ENCODE peak calls at places on chromosomes 2 and 18, in seven cellular contexts. S is effector memory CD4-positive, alpha-beta T cell; B is GM23248; L is upper lobe of right lung; K is tibial nerve; P is upper lobe of left lung; A is tibial artery. W is an unnamed sample.

GRCh38 chr18:58694720-58695468 is 23.6 kb downstream of the MALT1 start:
- DNase-seq in S (no peak), B (no peak), L (no peak), K (no peak), P (no peak), A (no peak), W (no peak)

GRCh38 chr2:173571021-173571821 is 216.5 kb downstream of the CDCA7 start:
- DNase-seq in S (no peak), B (peak; percentile 50), L (no peak), K (no peak), P (no peak), A (no peak), W (no peak)

GRCh38 chr18:8654482-8655451 is 45.5 kb downstream of the RAB12 start:
- DNase-seq in S (no peak), B (peak; percentile 50), L (no peak), K (no peak), P (no peak), A (no peak), W (no peak)

GRCh38 chr18:65753520-65753919 is 2.7 kb downstream of the CDH7 start:
- DNase-seq in S (no peak), B (no peak), L (no peak), K (no peak), P (no peak), A (no peak), W (no peak)

GRCh38 chr2:109295070-109295780 is 166.2 kb downstream of the SH3RF3 start:
- DNase-seq in S (no peak), B (no peak), L (no peak), K (no peak), P (no peak), A (no peak), W (no peak)

GRCh38 chr18:26468931-26469340 is 79.4 kb downstream of the KCTD1 start:
- DNase-seq in S (no peak), B (no peak), L (no peak), K (no peak), P (no peak), A (no peak), W (no peak)

GRCh38 chr2:176079285-176079830 is 4.4 kb downstream of the EVX2 start:
- DNase-seq in S (no peak), B (no peak), L (no peak), K (no peak), P (peak; percentile 39), A (no peak), W (no peak)

GRCh38 chr2:212923393-212923792 is 228.0 kb downstream of the IKZF2 start:
- DNase-seq in S (no peak), B (no peak), L (no peak), K (no peak), P (no peak), A (no peak), W (no peak)

GRCh38 chr2:60602828-60603532 is 49.5 kb upstream of the BCL11A start:
- DNase-seq in S (no peak), B (no peak), L (no peak), K (no peak), P (no peak), A (no peak), W (no peak)

GRCh38 chr2:71796174-71796592 is 342.8 kb downstream of the DYSF start:
- DNase-seq in S (no peak), B (peak; percentile 83), L (no peak), K (no peak), P (peak; percentile 38), A (peak; percentile 60), W (no peak)

GRCh38 chr18:6785001-6785400 is 55.5 kb downstream of the ARHGAP28 start:
- DNase-seq in S (no peak), B (no peak), L (no peak), K (no peak), P (no peak), A (no peak), W (no peak)

GRCh38 chr2:60958800-60959199 is 58.7 kb upstream of the PEX13 start:
- DNase-seq in S (no peak), B (peak; percentile 68), L (no peak), K (no peak), P (no peak), A (no peak), W (no peak)

GRCh38 chr2:195313976-195314375 is 343.1 kb upstream of the SLC39A10 start:
- DNase-seq in S (no peak), B (no peak), L (no peak), K (no peak), P (no peak), A (no peak), W (no peak)

GRCh38 chr2:196112408-196113039 is 43.9 kb upstream of the DNAH7 start:
- DNase-seq in S (no peak), B (peak; percentile 90), L (no peak), K (no peak), P (no peak), A (no peak), W (no peak)

GRCh38 chr2:183070942-183071844 is 7.4 kb upstream of the DUSP19 start:
- DNase-seq in S (no peak), B (peak; percentile 48), L (peak; percentile 70), K (no peak), P (peak; percentile 64), A (peak; percentile 71), W (peak; percentile 31)

GRCh38 chr2:12728221-12728777 is 11.6 kb downstream of the TRIB2 start:
- DNase-seq in S (peak; percentile 51), B (no peak), L (no peak), K (no peak), P (no peak), A (no peak), W (no peak)

GRCh38 chr18:54805571-54806334 is 22.5 kb upstream of the RAB27B start:
- DNase-seq in S (no peak), B (peak; percentile 81), L (no peak), K (no peak), P (no peak), A (no peak), W (no peak)

GRCh38 chr18:68714356-68714706 is 577 bp downstream of the TMX3 start:
- DNase-seq in S (no peak), B (no peak), L (no peak), K (no peak), P (no peak), A (no peak), W (no peak)

GRCh38 chr2:106296182-106296815 is 102.2 kb upstream of the UXS1 start:
- DNase-seq in S (no peak), B (peak; percentile 43), L (no peak), K (no peak), P (no peak), A (no peak), W (no peak)

GRCh38 chr18:45687617-45688016 is 36.4 kb upstream of the SLC14A1 start:
- DNase-seq in S (no peak), B (peak; percentile 9), L (no peak), K (no peak), P (peak; percentile 40), A (no peak), W (no peak)

GRCh38 chr2:217875556-217876252 is 127.1 kb downstream of the TNS1 start:
- DNase-seq in S (no peak), B (peak; percentile 83), L (no peak), K (no peak), P (no peak), A (no peak), W (no peak)

GRCh38 chr2:207711750-207712487 is 479 bp downstream of the CCNYL1 start:
- DNase-seq in S (peak; percentile 23), B (peak; percentile 73), L (no peak), K (no peak), P (no peak), A (peak; percentile 76), W (peak; percentile 50)

DNA sequence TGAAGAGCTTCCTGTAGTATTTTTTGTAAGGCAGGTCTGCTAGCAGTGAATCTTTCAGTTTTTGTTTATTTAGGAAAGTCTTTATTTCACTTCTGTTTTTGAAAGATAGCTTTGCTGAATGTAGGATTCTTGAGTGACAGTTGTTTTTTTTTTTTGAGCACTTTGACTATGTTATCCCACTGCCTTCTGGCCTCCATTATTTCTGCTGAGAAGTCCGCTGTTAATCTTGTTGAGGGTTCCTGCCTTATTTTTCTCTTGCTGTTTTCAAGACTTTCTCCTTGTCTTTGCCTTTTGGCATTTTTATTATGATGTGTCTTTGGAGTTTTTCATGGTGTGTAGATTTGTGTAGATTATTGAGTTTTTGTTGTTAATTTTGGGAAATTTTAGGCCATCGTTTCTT is 21.9 kb downstream of the RBFA start:
- DNase-seq in S (no peak), B (peak; percentile 6), L (no peak), K (no peak), P (no peak), A (no peak), W (no peak)
- H3K9me3 ChIP-seq in S (peaks cover 10% of the 10 kb centered on the region), B (no peaks in the 10 kb centered on the region), L (peaks cover 18% of the 10 kb centered on the region), K (peaks cover 6% of the 10 kb centered on the region), P (peaks cover 50% of the 10 kb centered on the region), A (no peaks in the 10 kb centered on the region), W (peaks cover 27% of the 10 kb centered on the region)

GRCh38 chr2:203693242-203693879 is 13.1 kb upstream of the CD28 start:
- DNase-seq in S (no peak), B (no peak), L (no peak), K (no peak), P (no peak), A (no peak), W (no peak)
- H3K4me1 ChIP-seq in S (no peaks in the 10 kb centered on the region), B (peaks cover 21% of the 10 kb centered on the region), L (peaks cover 35% of the 10 kb centered on the region), K (no peaks in the 10 kb centered on the region), P (peaks cover 31% of the 10 kb centered on the region), A (no peaks in the 10 kb centered on the region), W (peaks cover 34% of the 10 kb centered on the region)

GRCh38 chr2:63301481-63301880 is 250.9 kb downstream of the OTX1 start:
- DNase-seq in S (no peak), B (no peak), L (no peak), K (no peak), P (no peak), A (no peak), W (no peak)

GRCh38 chr2:63300835-63301234 is 250.2 kb downstream of the OTX1 start:
- DNase-seq in S (no peak), B (no peak), L (no peak), K (no peak), P (no peak), A (no peak), W (no peak)
- H3K9me3 ChIP-seq in S (peaks cover 29% of the 10 kb centered on the region), B (no peaks in the 10 kb centered on the region), L (peaks cover 36% of the 10 kb centered on the region), K (peaks cover 2% of the 10 kb centered on the region), P (peaks cover 62% of the 10 kb centered on the region), A (peaks cover 6% of the 10 kb centered on the region), W (peaks cover 14% of the 10 kb centered on the region)

GRCh38 chr18:13235981-13236380 is 17.4 kb downstream of the LDLRAD4 start:
- DNase-seq in S (no peak), B (no peak), L (peak; percentile 51), K (peak; percentile 65), P (no peak), A (peak; percentile 83), W (peak; percentile 83)

GRCh38 chr18:13236411-13236810 is 17.9 kb downstream of the LDLRAD4 start:
- DNase-seq in S (no peak), B (no peak), L (no peak), K (no peak), P (no peak), A (peak; percentile 21), W (no peak)

GRCh38 chr18:13237073-13237472 is 18.5 kb downstream of the LDLRAD4 start:
- DNase-seq in S (no peak), B (no peak), L (peak; percentile 37), K (no peak), P (no peak), A (peak; percentile 56), W (no peak)

GRCh38 chr18:13239557-13239956 is 21.0 kb downstream of the LDLRAD4 start:
- DNase-seq in S (no peak), B (no peak), L (peak; percentile 64), K (no peak), P (no peak), A (peak; percentile 50), W (no peak)

DNA sequence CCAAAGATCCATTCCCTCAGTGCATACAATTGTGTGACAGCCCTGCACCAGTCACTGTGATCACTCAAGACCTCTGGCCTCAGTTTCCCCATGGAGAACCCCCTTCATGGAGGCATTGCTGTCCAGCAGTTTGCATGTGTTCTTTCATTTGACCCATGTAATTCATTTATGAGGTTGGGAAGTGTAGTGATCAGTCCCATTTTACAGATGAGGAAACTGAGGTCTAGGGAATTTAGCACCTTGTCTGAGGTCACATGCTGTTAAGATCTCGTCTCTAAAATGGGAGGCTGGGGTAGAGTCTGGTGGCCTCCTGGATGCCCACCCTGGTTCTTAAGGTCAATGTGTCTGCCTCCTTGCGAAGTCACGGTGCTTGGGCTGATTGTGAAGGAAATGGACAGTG is 19.1 kb downstream of the LDLRAD4 start:
- DNase-seq in S (no peak), B (no peak), L (no peak), K (no peak), P (no peak), A (no peak), W (no peak)
- H3K4me1 ChIP-seq in S (no peaks in the 10 kb centered on the region), B (no peaks in the 10 kb centered on the region), L (no peaks in the 10 kb centered on the region), K (no peaks in the 10 kb centered on the region), P (no peaks in the 10 kb centered on the region), A (no peaks in the 10 kb centered on the region), W (peaks cover 9% of the 10 kb centered on the region)

W was measured in psoas muscle.